ENCODE peak calls at places on chromosome 3, in nine cellular contexts. D is mesothelial cell of epicardium; Q is choroid plexus epithelial cell; G is bronchial epithelial cell; M is HFFc6; J is stimulated activated CD8-positive, alpha-beta memory T cell treated with anti-CD3 and anti-CD28 coated beads, Interleukin-4, amount 100 ng/mL, for 48 hours; Z is IMR-90; E is hippocampal formation; N is activated CD8-positive, alpha-beta memory T cell treated with anti-CD3 and anti-CD28 coated beads for 24 hours. O is an unnamed sample.

GRCh38 chr3:90016492-90017065 is 909.2 kb downstream of the EPHA3 start:
- DNase-seq in D (no peak), Q (no peak), G (peak), M (no peak), J (no peak), Z (no peak), E (no peak), N (no peak), O (no peak)

GRCh38 chr3:53837331-53837730 is 8.9 kb downstream of the CHDH start:
- DNase-seq in D (no peak), Q (no peak), G (no peak), M (no peak), J (no peak), Z (no peak), E (no peak), N (no peak), O (no peak)

GRCh38 chr3:146746190-146746589 is 141.0 kb upstream of the PLSCR5 start:
- DNase-seq in D (no peak), Q (peak), G (peak), M (peak), J (no peak), Z (peak), E (no peak), N (no peak), O (no peak)

GRCh38 chr3:126345231-126345630 is 12.0 kb downstream of the KLF15 start:
- DNase-seq in D (no peak), Q (no peak), G (no peak), M (no peak), J (no peak), Z (no peak), E (no peak), N (peak), O (no peak)

GRCh38 chr3:66473637-66474036 is 27.2 kb downstream of the LRIG1 start:
- DNase-seq in D (no peak), Q (peak), G (no peak), M (peak), J (peak), Z (peak), E (no peak), N (no peak), O (no peak)

GRCh38 chr3:66693461-66693912 is 192.7 kb upstream of the LRIG1 start:
- DNase-seq in D (no peak), Q (peak), G (no peak), M (no peak), J (no peak), Z (peak), E (no peak), N (no peak), O (peak)

GRCh38 chr3:47628426-47628825 is 49.8 kb upstream of the CSPG5 start:
- DNase-seq in D (no peak), Q (no peak), G (no peak), M (no peak), J (no peak), Z (no peak), E (no peak), N (no peak), O (no peak)

GRCh38 chr3:193857996-193858395 is 265.0 kb downstream of the OPA1 start:
- DNase-seq in D (no peak), Q (peak), G (peak), M (peak), J (no peak), Z (peak), E (no peak), N (no peak), O (no peak)

GRCh38 chr3:174541708-174542107 is 317.4 kb upstream of the NAALADL2 start:
- DNase-seq in D (no peak), Q (peak), G (peak), M (peak), J (no peak), Z (peak), E (no peak), N (no peak), O (peak)

GRCh38 chr3:31495971-31496370 is 36.8 kb upstream of the STT3B start:
- DNase-seq in D (no peak), Q (no peak), G (peak), M (no peak), J (no peak), Z (peak), E (no peak), N (no peak), O (no peak)

GRCh38 chr3:87145553-87145952 is 81.6 kb upstream of the CHMP2B start:
- DNase-seq in D (no peak), Q (peak), G (peak), M (peak), J (peak), Z (peak), E (no peak), N (no peak), O (peak)

GRCh38 chr3:124628865-124629264 is 101.4 kb upstream of the UMPS start:
- DNase-seq in D (no peak), Q (no peak), G (no peak), M (no peak), J (no peak), Z (no peak), E (no peak), N (no peak), O (no peak)

GRCh38 chr3:141448606-141449216 is 38.1 kb upstream of the RASA2 start:
- DNase-seq in D (no peak), Q (peak), G (no peak), M (peak), J (no peak), Z (peak), E (no peak), N (no peak), O (no peak)

GRCh38 chr3:183697610-183698317 is at the start of gene YEATS2:
- DNase-seq in D (peak), Q (peak), G (peak), M (peak), J (peak), Z (peak), E (peak), N (peak), O (peak)

O was measured in NCI-H446.